ENCODE peak calls at places on chromosomes 2 and 18, in eight cellular contexts. F is cardiac muscle cell; Z is heart left ventricle; W is Peyer's patch; B is heart right ventricle; Q is naive thymus-derived CD4-positive, alpha-beta T cell; V is CD8-positive, alpha-beta memory T cell; A is fibroblast of lung. H is an unnamed sample.
A peak's percentile ranks its signal among the peaks of the same experiment; 100 is the strongest.

GRCh38 chr2:26186371-26186770 is 13.5 kb downstream of the GAREM2 start:
- DNase-seq in A (no peak), V (no peak), Q (no peak), B (no peak), F (no peak), Z (no peak), W (no peak), H (no peak)

GRCh38 chr2:16034151-16034974 is 94.0 kb downstream of the MYCN start:
- DNase-seq in A (no peak), F (no peak), W (no peak), Z (no peak), V (no peak), B (no peak), Q (no peak), H (no peak)

GRCh38 chr2:191933307-191934105 is 86.6 kb upstream of the CAVIN2 start:
- DNase-seq in B (no peak), V (no peak), Q (no peak), Z (no peak), F (no peak), W (peak; percentile 51), A (peak; percentile 24), H (peak; percentile 56)

GRCh38 chr18:65202091-65202490 is 548.7 kb upstream of the CDH7 start:
- DNase-seq in A (no peak), F (no peak), B (no peak), W (no peak), Z (no peak), V (no peak), Q (no peak), H (no peak)

GRCh38 chr2:109196081-109196875 is 67.3 kb downstream of the SH3RF3 start:
- DNase-seq in V (no peak), A (no peak), Z (no peak), F (no peak), B (no peak), W (no peak), Q (no peak), H (no peak)

GRCh38 chr2:128155970-128156369 is 65.0 kb downstream of the UGGT1 start:
- DNase-seq in W (no peak), V (no peak), Z (no peak), Q (no peak), F (no peak), A (no peak), B (no peak), H (no peak)

GRCh38 chr2:180947208-180947689 is 33.2 kb upstream of the UBE2E3 start:
- DNase-seq in Q (no peak), B (no peak), A (no peak), V (no peak), W (no peak), F (no peak), Z (no peak), H (no peak)

GRCh38 chr18:65755616-65756015 is 4.8 kb downstream of the CDH7 start:
- DNase-seq in F (no peak), Z (no peak), Q (no peak), A (no peak), B (no peak), W (no peak), V (no peak), H (no peak)

GRCh38 chr2:74554821-74555531 is 456 bp downstream of the DOK1 start:
- DNase-seq in F (peak; percentile 50), V (no peak), Z (peak; percentile 50), B (peak; percentile 53), A (peak; percentile 53), Q (peak; percentile 29), W (peak; percentile 76), H (peak; percentile 53)

GRCh38 chr2:195338856-195339255 is 318.2 kb upstream of the SLC39A10 start:
- DNase-seq in B (no peak), W (no peak), V (no peak), Q (no peak), F (no peak), Z (no peak), A (no peak), H (no peak)

GRCh38 chr2:172662099-172662498 is 73.5 kb upstream of the RAPGEF4 start:
- DNase-seq in A (no peak), F (no peak), Q (no peak), W (no peak), V (no peak), Z (no peak), B (no peak), H (no peak)

GRCh38 chr2:65081232-65081685 is 25.0 kb downstream of the CEP68 start:
- DNase-seq in W (no peak), Q (no peak), A (no peak), F (peak; percentile 48), B (no peak), V (no peak), Z (peak; percentile 44), H (no peak)

GRCh38 chr2:151071906-151072305 is 189.8 kb downstream of the RBM43 start:
- DNase-seq in Z (no peak), Q (no peak), A (no peak), B (no peak), F (no peak), V (no peak), W (no peak), H (no peak)

GRCh38 chr18:76581261-76581660 is 86.2 kb upstream of the ZNF516 start:
- DNase-seq in V (no peak), A (no peak), Z (no peak), W (no peak), B (no peak), Q (no peak), F (no peak), H (no peak)

GRCh38 chr18:27073404-27073830 is 111.7 kb downstream of the CHST9 start:
- DNase-seq in B (no peak), Z (no peak), Q (no peak), W (no peak), F (no peak), V (no peak), A (no peak), H (no peak)

GRCh38 chr2:63743170-63743975 is 98.3 kb upstream of the UGP2 start:
- DNase-seq in W (no peak), Q (no peak), B (no peak), Z (no peak), V (no peak), A (no peak), F (no peak), H (no peak)

GRCh38 chr2:85326406-85326945 is 1.3 kb downstream of the TGOLN2 start:
- DNase-seq in Q (no peak), W (peak; percentile 74), F (peak; percentile 64), Z (no peak), B (no peak), V (peak; percentile 67), A (peak; percentile 24), H (peak; percentile 42)

GRCh38 chr2:218326315-218326714 is 30.3 kb upstream of the CATIP start:
- DNase-seq in B (no peak), Q (no peak), V (no peak), F (no peak), A (no peak), Z (no peak), W (no peak), H (no peak)
- H3K4me1 ChIP-seq in B (peaks cover 25% of the 10 kb centered on the region), Q (peaks cover 10% of the 10 kb centered on the region), V (peaks cover 24% of the 10 kb centered on the region), F (peaks cover 59% of the 10 kb centered on the region), A (peaks cover 11% of the 10 kb centered on the region), Z (peaks cover 9% of the 10 kb centered on the region), W (peaks cover 4% of the 10 kb centered on the region), H (peaks cover 28% of the 10 kb centered on the region)

DNA sequence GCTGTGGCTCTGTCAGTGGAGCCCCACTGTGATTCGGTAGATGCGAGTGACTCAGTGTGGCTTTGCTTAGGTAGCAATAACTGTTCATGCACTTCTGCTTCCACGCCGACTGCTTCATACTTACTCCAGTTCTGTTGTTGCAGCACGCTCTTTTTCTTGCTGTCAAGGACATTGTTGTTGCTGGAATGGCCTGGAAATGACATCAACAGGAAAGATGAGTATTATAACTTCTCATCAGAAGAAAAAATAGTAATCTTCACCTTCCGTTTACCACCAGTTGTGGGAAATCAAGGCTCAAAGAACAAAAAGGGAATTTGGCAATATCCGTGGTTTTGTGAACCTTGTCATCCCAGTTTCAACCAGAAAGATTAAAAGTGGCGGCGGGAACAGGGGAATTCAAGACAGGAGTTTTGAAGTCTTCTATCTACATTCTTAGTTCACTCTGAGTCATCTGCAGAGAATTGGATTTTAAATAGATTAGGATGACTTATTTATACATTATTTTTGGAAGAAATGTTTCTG is 8.3 kb downstream of the TM4SF20 start:
- DNase-seq in Q (no peak), Z (peak; percentile 51), F (peak; percentile 89), A (peak; percentile 94), B (no peak), W (no peak), V (no peak), H (peak; percentile 9)
- H3K27ac ChIP-seq in Q (no peak overlapping the region), Z (no peak overlapping the region), F (no peak overlapping the region), A (peak overlapping the region; percentile 61), B (no peak overlapping the region), W (no peak overlapping the region), V (no peak overlapping the region), H (no peak overlapping the region)

GRCh38 chr2:174614261-174614660 is 16.7 kb upstream of the WIPF1 start:
- DNase-seq in V (no peak), Z (no peak), A (peak; percentile 91), W (no peak), Q (no peak), B (no peak), F (no peak), H (no peak)

GRCh38 chr2:174615951-174616436 is 18.4 kb upstream of the WIPF1 start:
- DNase-seq in B (no peak), Z (no peak), Q (no peak), F (peak; percentile 67), W (no peak), A (peak; percentile 85), V (no peak), H (no peak)

GRCh38 chr2:174618179-174618578 is 20.6 kb upstream of the WIPF1 start:
- DNase-seq in B (no peak), Q (no peak), A (no peak), V (no peak), F (no peak), Z (no peak), W (no peak), H (no peak)

GRCh38 chr2:174617120-174617519 is 19.5 kb upstream of the WIPF1 start:
- DNase-seq in Q (no peak), Z (no peak), W (no peak), F (no peak), V (no peak), B (no peak), A (no peak), H (no peak)

DNA sequence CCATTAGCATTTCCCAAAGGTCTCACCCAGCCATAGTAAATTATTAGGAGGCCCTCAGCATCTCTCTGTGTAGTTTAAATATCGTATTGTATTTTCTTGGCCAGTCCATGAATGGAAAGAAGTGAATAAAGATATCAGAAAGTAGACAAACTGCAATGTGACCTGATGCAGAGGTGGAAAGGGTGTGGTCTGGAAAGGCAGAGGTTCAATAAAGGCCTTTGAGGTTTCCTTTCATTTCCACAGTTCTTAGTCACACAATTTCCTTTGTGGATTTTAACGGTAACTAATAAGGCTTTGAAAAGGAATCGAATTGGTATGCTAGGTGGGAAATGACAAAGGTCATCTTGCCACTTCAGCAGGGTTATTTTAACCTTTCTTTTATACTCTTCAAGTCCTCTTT is 20.1 kb upstream of the WIPF1 start:
- DNase-seq in V (no peak), F (no peak), Z (no peak), Q (no peak), A (no peak), B (no peak), W (no peak), H (no peak)
- H3K4me1 ChIP-seq in V (peaks cover 67% of the 10 kb centered on the region), F (no peaks in the 10 kb centered on the region), Z (peaks cover 7% of the 10 kb centered on the region), Q (peaks cover 42% of the 10 kb centered on the region), A (peaks cover 10% of the 10 kb centered on the region), B (peaks cover 14% of the 10 kb centered on the region), W (no peaks in the 10 kb centered on the region), H (peaks cover 26% of the 10 kb centered on the region)

GRCh38 chr2:101738649-101739048 is 41.1 kb downstream of the MAP4K4 start:
- DNase-seq in Q (no peak), V (no peak), F (no peak), W (no peak), B (no peak), A (no peak), Z (no peak), H (no peak)
- H3K27ac ChIP-seq in Q (no peak overlapping the region), V (no peak overlapping the region), F (no peak overlapping the region), W (no peak overlapping the region), B (peak overlapping the region; percentile 25), A (no peak overlapping the region), Z (peak overlapping the region; percentile 14), H (peak overlapping the region; percentile 31)

GRCh38 chr2:36485521-36485920 is 112.4 kb downstream of the FEZ2 start:
- DNase-seq in V (no peak), W (no peak), F (peak; percentile 87), A (peak; percentile 89), B (no peak), Q (no peak), Z (no peak), H (no peak)
- H3K4me1 ChIP-seq in V (no peaks in the 10 kb centered on the region), W (no peaks in the 10 kb centered on the region), F (peaks cover 9% of the 10 kb centered on the region), A (peaks cover 66% of the 10 kb centered on the region), B (peaks cover 33% of the 10 kb centered on the region), Q (no peaks in the 10 kb centered on the region), Z (peaks cover 24% of the 10 kb centered on the region), H (peaks cover 43% of the 10 kb centered on the region)